ENCODE peak calls at places on chromosomes 5 and 9, in seven cellular contexts. One of them, this sample, is unnamed.

GRCh38 chr9:77663754-77664153 is 15.6 kb upstream of the GNA14 start:
- DNase-seq in PC-9: peak; percentile 86
- DNase-seq in GM23248: peak; percentile 35
- DNase-seq in PC-3: peak; percentile 65
- DNase-seq in astrocyte: peak; percentile 43
- DNase-seq in neural progenitor cell: no peak
- DNase-seq in hepatocyte: peak; percentile 28
- DNase-seq in this sample: no peak

GRCh38 chr5:37086466-37087178 is 162.6 kb downstream of the CPLANE1 start:
- DNase-seq in PC-9: peak; percentile 34
- DNase-seq in PC-3: peak; percentile 37
- DNase-seq in neural progenitor cell: no peak
- DNase-seq in hepatocyte: peak; percentile 17
- DNase-seq in GM23248: peak; percentile 42
- DNase-seq in astrocyte: peak; percentile 39
- DNase-seq in this sample: no peak

GRCh38 chr9:89078860-89079259 is 87.6 kb downstream of the S1PR3 start:
- DNase-seq in astrocyte: peak; percentile 51
- DNase-seq in PC-9: no peak
- DNase-seq in GM23248: peak; percentile 61
- DNase-seq in neural progenitor cell: no peak
- DNase-seq in hepatocyte: no peak
- DNase-seq in PC-3: peak; percentile 5
- DNase-seq in this sample: no peak

GRCh38 chr5:138950411-138951011 is 75.4 kb upstream of the LRRTM2 start:
- DNase-seq in GM23248: no peak
- DNase-seq in hepatocyte: no peak
- DNase-seq in astrocyte: no peak
- DNase-seq in PC-3: no peak
- DNase-seq in neural progenitor cell: no peak
- DNase-seq in PC-9: no peak
- DNase-seq in this sample: no peak

GRCh38 chr5:39992617-39993203 is 567.9 kb upstream of the DAB2 start:
- DNase-seq in astrocyte: no peak
- DNase-seq in hepatocyte: no peak
- DNase-seq in GM23248: peak; percentile 11
- DNase-seq in neural progenitor cell: no peak
- DNase-seq in PC-9: no peak
- DNase-seq in PC-3: peak; percentile 41
- DNase-seq in this sample: no peak

GRCh38 chr9:122477346-122477745 is 380 bp downstream of the OR1J1 start:
- DNase-seq in GM23248: no peak
- DNase-seq in PC-9: no peak
- DNase-seq in hepatocyte: no peak
- DNase-seq in PC-3: no peak
- DNase-seq in neural progenitor cell: no peak
- DNase-seq in astrocyte: no peak
- DNase-seq in this sample: no peak

GRCh38 chr5:173663810-173664526 is 47.5 kb upstream of the BOD1 start:
- DNase-seq in GM23248: peak; percentile 24
- DNase-seq in PC-9: no peak
- DNase-seq in astrocyte: no peak
- DNase-seq in PC-3: no peak
- DNase-seq in neural progenitor cell: no peak
- DNase-seq in hepatocyte: no peak
- DNase-seq in this sample: no peak

GRCh38 chr9:87080512-87081225 is 133.4 kb upstream of the GAS1 start:
- DNase-seq in astrocyte: no peak
- DNase-seq in GM23248: peak; percentile 17
- DNase-seq in neural progenitor cell: no peak
- DNase-seq in hepatocyte: peak; percentile 36
- DNase-seq in PC-3: peak; percentile 25
- DNase-seq in PC-9: no peak
- DNase-seq in this sample: no peak

GRCh38 chr9:134965851-134966250 is 48.1 kb upstream of the FCN1 start:
- DNase-seq in astrocyte: no peak
- DNase-seq in PC-3: no peak
- DNase-seq in hepatocyte: no peak
- DNase-seq in PC-9: no peak
- DNase-seq in GM23248: no peak
- DNase-seq in neural progenitor cell: no peak
- DNase-seq in this sample: no peak

GRCh38 chr9:72029986-72030385 is 30.4 kb downstream of the C9orf57 start:
- DNase-seq in astrocyte: no peak
- DNase-seq in neural progenitor cell: no peak
- DNase-seq in PC-9: no peak
- DNase-seq in hepatocyte: no peak
- DNase-seq in GM23248: no peak
- DNase-seq in PC-3: no peak
- DNase-seq in this sample: no peak

GRCh38 chr5:9894571-9895304 is 264.6 kb upstream of the TAS2R1 start:
- DNase-seq in astrocyte: no peak
- DNase-seq in PC-9: peak; percentile 48
- DNase-seq in neural progenitor cell: no peak
- DNase-seq in hepatocyte: no peak
- DNase-seq in PC-3: peak; percentile 78
- DNase-seq in GM23248: no peak
- DNase-seq in this sample: no peak

GRCh38 chr9:93648836-93649235 is 72.5 kb downstream of the PHF2 start:
- DNase-seq in astrocyte: no peak
- DNase-seq in PC-9: no peak
- DNase-seq in GM23248: no peak
- DNase-seq in neural progenitor cell: no peak
- DNase-seq in PC-3: no peak
- DNase-seq in hepatocyte: no peak
- DNase-seq in this sample: no peak

GRCh38 chr5:102223542-102224444 is 72.3 kb downstream of the SLCO4C1 start:
- DNase-seq in PC-3: peak; percentile 88
- DNase-seq in astrocyte: peak; percentile 7
- DNase-seq in hepatocyte: peak; percentile 74
- DNase-seq in PC-9: no peak
- DNase-seq in neural progenitor cell: peak; percentile 64
- DNase-seq in GM23248: peak; percentile 22
- DNase-seq in this sample: no peak

GRCh38 chr5:7392401-7393024 is 3.4 kb upstream of the ADCY2 start:
- DNase-seq in neural progenitor cell: peak; percentile 66
- DNase-seq in astrocyte: peak; percentile 31
- DNase-seq in PC-9: no peak
- DNase-seq in PC-3: peak; percentile 51
- DNase-seq in GM23248: peak; percentile 75
- DNase-seq in hepatocyte: peak; percentile 66
- DNase-seq in this sample: no peak

GRCh38 chr5:132259061-132259851 is 1.8 kb downstream of the PDLIM4 start:
- DNase-seq in astrocyte: peak; percentile 91
- DNase-seq in hepatocyte: peak; percentile 86
- DNase-seq in neural progenitor cell: peak; percentile 54
- DNase-seq in PC-9: no peak
- DNase-seq in PC-3: no peak
- DNase-seq in GM23248: peak; percentile 98
- DNase-seq in this sample: no peak

GRCh38 chr9:3035594-3036389 is 191.9 kb upstream of the PUM3 start:
- DNase-seq in neural progenitor cell: no peak
- DNase-seq in hepatocyte: no peak
- DNase-seq in astrocyte: no peak
- DNase-seq in GM23248: no peak
- DNase-seq in PC-9: no peak
- DNase-seq in PC-3: no peak
- DNase-seq in this sample: no peak

GRCh38 chr5:110053824-110054223 is 364.1 kb downstream of the MAN2A1 start:
- DNase-seq in hepatocyte: no peak
- DNase-seq in neural progenitor cell: no peak
- DNase-seq in GM23248: no peak
- DNase-seq in PC-9: no peak
- DNase-seq in PC-3: no peak
- DNase-seq in astrocyte: no peak
- DNase-seq in this sample: peak; percentile 20

GRCh38 chr5:57824047-57824446 is 341.4 kb upstream of the ACTBL2 start:
- DNase-seq in GM23248: peak; percentile 81
- DNase-seq in PC-3: peak; percentile 83
- DNase-seq in PC-9: peak; percentile 77
- DNase-seq in hepatocyte: no peak
- DNase-seq in astrocyte: peak; percentile 99
- DNase-seq in neural progenitor cell: no peak
- DNase-seq in this sample: no peak

GRCh38 chr5:82312373-82312856 is 34.3 kb upstream of the RPS23 start:
- DNase-seq in hepatocyte: peak; percentile 85
- DNase-seq in PC-9: peak; percentile 42
- DNase-seq in astrocyte: peak; percentile 64
- DNase-seq in PC-3: peak; percentile 83
- DNase-seq in neural progenitor cell: peak; percentile 83
- DNase-seq in GM23248: peak; percentile 87
- DNase-seq in this sample: peak; percentile 84

GRCh38 chr5:112762113-112762810 is 24.6 kb downstream of the APC start:
- DNase-seq in hepatocyte: no peak
- DNase-seq in PC-3: peak; percentile 68
- DNase-seq in astrocyte: peak; percentile 63
- DNase-seq in PC-9: no peak
- DNase-seq in GM23248: peak; percentile 70
- DNase-seq in neural progenitor cell: no peak
- DNase-seq in this sample: no peak

GRCh38 chr5:168852329-168852728 is 273.2 kb upstream of the PANK3 start:
- DNase-seq in PC-3: no peak
- DNase-seq in neural progenitor cell: no peak
- DNase-seq in GM23248: no peak
- DNase-seq in PC-9: no peak
- DNase-seq in hepatocyte: no peak
- DNase-seq in astrocyte: no peak
- DNase-seq in this sample: peak; percentile 65

GRCh38 chr5:51986733-51987132 is 603.5 kb downstream of the ISL1 start:
- DNase-seq in GM23248: no peak
- DNase-seq in hepatocyte: no peak
- DNase-seq in astrocyte: no peak
- DNase-seq in PC-3: no peak
- DNase-seq in PC-9: no peak
- DNase-seq in neural progenitor cell: no peak
- DNase-seq in this sample: no peak

GRCh38 chr9:101235105-101235866 is 149.5 kb downstream of the BAAT start:
- DNase-seq in GM23248: peak; percentile 33
- DNase-seq in hepatocyte: peak; percentile 45
- DNase-seq in astrocyte: no peak
- DNase-seq in PC-3: peak; percentile 26
- DNase-seq in neural progenitor cell: peak; percentile 58
- DNase-seq in PC-9: no peak
- DNase-seq in this sample: no peak

GRCh38 chr9:129552064-129552463 is 68.8 kb downstream of the C9orf50 start:
- DNase-seq in hepatocyte: no peak
- DNase-seq in PC-3: no peak
- DNase-seq in neural progenitor cell: no peak
- DNase-seq in astrocyte: no peak
- DNase-seq in PC-9: no peak
- DNase-seq in GM23248: peak; percentile 30
- DNase-seq in this sample: no peak

GRCh38 chr9:129327552-129328283 is 149.7 kb upstream of the IER5L start:
- DNase-seq in PC-9: peak; percentile 59
- DNase-seq in GM23248: no peak
- DNase-seq in PC-3: no peak
- DNase-seq in astrocyte: no peak
- DNase-seq in hepatocyte: no peak
- DNase-seq in neural progenitor cell: peak; percentile 2
- DNase-seq in this sample: no peak

GRCh38 chr9:128503870-128504269 is 649 bp upstream of the GLE1 start:
- DNase-seq in astrocyte: peak; percentile 4
- DNase-seq in PC-9: peak; percentile 38
- DNase-seq in GM23248: peak; percentile 56
- DNase-seq in neural progenitor cell: peak; percentile 18
- DNase-seq in hepatocyte: no peak
- DNase-seq in PC-3: no peak
- DNase-seq in this sample: no peak

DNA sequence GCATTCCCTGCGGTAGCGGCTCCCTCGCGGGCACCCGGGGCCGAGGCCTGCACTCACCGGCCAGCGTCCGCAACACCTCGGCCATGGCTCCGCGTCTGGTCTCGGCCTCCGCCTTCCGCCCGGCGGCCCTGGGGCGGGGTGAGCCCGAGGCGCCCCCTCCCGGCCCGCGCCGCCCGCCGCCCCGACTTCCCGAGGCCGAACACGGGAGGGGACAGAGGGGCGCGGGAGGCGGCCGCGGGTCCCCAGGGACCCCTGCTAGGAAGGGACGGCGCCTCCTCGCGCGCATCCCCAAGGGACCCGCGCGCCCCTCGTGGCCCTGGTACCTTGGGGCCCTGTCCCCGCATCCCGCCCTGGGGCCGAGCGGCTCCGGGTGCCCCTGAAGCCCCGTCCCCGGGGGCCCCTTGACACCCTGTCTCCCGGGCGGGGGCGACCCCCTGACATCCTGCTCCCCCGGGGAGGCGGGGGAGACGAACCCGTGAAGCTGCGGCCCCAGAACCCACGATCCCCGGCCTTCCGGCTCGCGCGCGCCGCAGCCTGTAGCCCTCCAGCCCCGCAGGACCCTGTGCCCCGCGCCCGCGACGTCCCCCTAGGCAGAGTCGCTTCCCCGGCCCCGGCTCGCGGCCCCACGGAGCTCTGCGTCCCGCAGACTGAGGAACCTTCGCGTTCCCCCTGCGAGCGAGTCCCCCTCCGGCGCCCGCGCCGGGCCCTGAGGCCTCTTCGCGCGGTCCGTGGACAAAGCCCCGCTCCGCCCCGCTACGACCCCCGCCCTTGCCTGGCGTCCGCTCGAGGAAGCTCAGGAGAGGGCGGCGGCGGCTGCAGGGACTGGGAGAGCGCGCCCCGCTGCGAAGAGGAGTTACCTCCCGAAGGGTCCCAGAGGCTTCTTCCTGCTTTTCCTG is at the start of gene ABO:
- DNase-seq in GM23248: peak; percentile 10
- DNase-seq in PC-3: no peak
- DNase-seq in hepatocyte: peak; percentile 71
- DNase-seq in PC-9: no peak
- DNase-seq in neural progenitor cell: peak; percentile 61
- DNase-seq in astrocyte: no peak
- DNase-seq in this sample: no peak
- TF ChIP-seq EZH2 in GM23248: peak; percentile 77
- TF ChIP-seq EZH2 in PC-3: no peak
- TF ChIP-seq EZH2 in hepatocyte: no peak
- TF ChIP-seq EZH2 in PC-9: no peak
- TF ChIP-seq EZH2 in neural progenitor cell: peak; percentile 87
- TF ChIP-seq EZH2 in astrocyte: peak; percentile 21
- TF ChIP-seq EZH2 in this sample: no peak

GRCh38 chr9:131096490-131097258 is at the start of gene AIF1L:
- DNase-seq in PC-9: peak; percentile 76
- DNase-seq in GM23248: peak; percentile 34
- DNase-seq in neural progenitor cell: peak; percentile 91
- DNase-seq in PC-3: peak; percentile 62
- DNase-seq in astrocyte: no peak
- DNase-seq in hepatocyte: peak; percentile 53
- DNase-seq in this sample: no peak
- TF ChIP-seq EZH2 in PC-9: no peak
- TF ChIP-seq EZH2 in GM23248: peak; percentile 80
- TF ChIP-seq EZH2 in neural progenitor cell: no peak
- TF ChIP-seq EZH2 in PC-3: no peak
- TF ChIP-seq EZH2 in astrocyte: peak; percentile 84
- TF ChIP-seq EZH2 in hepatocyte: no peak
- TF ChIP-seq EZH2 in this sample: no peak

GRCh38 chr9:34590376-34591090 is 1.0 kb upstream of the CNTFR start:
- DNase-seq in astrocyte: no peak
- DNase-seq in PC-3: no peak
- DNase-seq in GM23248: no peak
- DNase-seq in PC-9: no peak
- DNase-seq in neural progenitor cell: peak; percentile 49
- DNase-seq in hepatocyte: no peak
- DNase-seq in this sample: no peak
- TF ChIP-seq EZH2 in astrocyte: no peak
- TF ChIP-seq EZH2 in PC-3: no peak
- TF ChIP-seq EZH2 in GM23248: no peak
- TF ChIP-seq EZH2 in PC-9: no peak
- TF ChIP-seq EZH2 in neural progenitor cell: peak; percentile 17
- TF ChIP-seq EZH2 in hepatocyte: no peak
- TF ChIP-seq EZH2 in this sample: no peak

GRCh38 chr5:77210091-77211012 is at the start of gene PDE8B:
- DNase-seq in neural progenitor cell: peak; percentile 62
- DNase-seq in GM23248: peak; percentile 33
- DNase-seq in hepatocyte: peak; percentile 35
- DNase-seq in astrocyte: no peak
- DNase-seq in PC-9: no peak
- DNase-seq in PC-3: no peak
- DNase-seq in this sample: peak; percentile 24
- TF ChIP-seq EZH2 in neural progenitor cell: peak; percentile 46
- TF ChIP-seq EZH2 in GM23248: peak; percentile 85
- TF ChIP-seq EZH2 in hepatocyte: no peak
- TF ChIP-seq EZH2 in astrocyte: peak; percentile 7
- TF ChIP-seq EZH2 in PC-9: peak; percentile 87
- TF ChIP-seq EZH2 in PC-3: no peak
- TF ChIP-seq EZH2 in this sample: no peak

This sample was measured in DND-41.